ENCODE peak calls at places on chromosome 18, in four cellular contexts. D is transverse colon, R is right lobe of liver, M is uterus. G is an unnamed sample. For H3K9me3, the result is how much of the 10 kb centered on the place peaks cover.

GRCh38 chr18:76252880-76253279 is 242.2 kb downstream of the ZNF516 start:
- DNase-seq in R (no peak), D (no peak), M (no peak), G (no peak)

GRCh38 chr18:55588001-55588875 is at the start of gene TCF4:
- DNase-seq in D (peak), R (peak), M (peak), G (peak)

GRCh38 chr18:47748093-47748796 is 182.2 kb downstream of the SMAD2 start:
- DNase-seq in M (no peak), D (no peak), R (no peak), G (no peak)

GRCh38 chr18:76518543-76519155 is 23.6 kb upstream of the ZNF516 start:
- DNase-seq in R (no peak), D (peak), M (peak), G (peak)

GRCh38 chr18:63969965-63970802 is at the start of gene SERPINB8:
- DNase-seq in D (peak), R (peak), M (peak), G (peak)

GRCh38 chr18:9150116-9150515 is 13.5 kb downstream of the ANKRD12 start:
- DNase-seq in M (no peak), D (no peak), R (no peak), G (no peak)

GRCh38 chr18:62018761-62019041 is 125.9 kb upstream of the RNF152 start:
- DNase-seq in M (no peak), R (no peak), D (no peak), G (no peak)

GRCh38 chr18:76345901-76346300 is 149.1 kb downstream of the ZNF516 start:
- DNase-seq in M (no peak), R (no peak), D (no peak), G (no peak)

GRCh38 chr18:37452015-37452414 is 113.6 kb downstream of the CELF4 start:
- DNase-seq in D (no peak), R (no peak), M (no peak), G (no peak)

GRCh38 chr18:62928316-62928715 is 213.0 kb downstream of the PHLPP1 start:
- DNase-seq in M (no peak), D (no peak), R (no peak), G (no peak)

GRCh38 chr18:77208969-77209368 is 40.7 kb upstream of the GALR1 start:
- DNase-seq in D (peak), M (no peak), R (no peak), G (no peak)

GRCh38 chr18:60350150-60350549 is 22.4 kb downstream of the MC4R start:
- DNase-seq in R (no peak), M (no peak), D (no peak), G (no peak)

GRCh38 chr18:35029770-35030169 is 11.4 kb upstream of the MAPRE2 start:
- DNase-seq in M (no peak), D (no peak), R (no peak), G (no peak)

GRCh38 chr18:76988015-76988826 is 144.4 kb downstream of the MBP start:
- DNase-seq in M (no peak), R (peak), D (no peak), G (peak)

GRCh38 chr18:616380-616995 is 19.7 kb downstream of the CLUL1 start:
- DNase-seq in D (no peak), R (no peak), M (no peak), G (no peak)

GRCh38 chr18:28269750-28270149 is 92.8 kb upstream of the CDH2 start:
- DNase-seq in R (no peak), D (no peak), M (no peak), G (no peak)

GRCh38 chr18:78814321-78814720 is 165.3 kb upstream of the SALL3 start:
- DNase-seq in M (no peak), D (no peak), R (no peak), G (no peak)
- H3K4me3 ChIP-seq in M (no peak), D (no peak), R (no peak), G (no peak)

GRCh38 chr18:58638446-58638845 is 9.6 kb upstream of the ALPK2 start:
- DNase-seq in D (no peak), M (no peak), R (no peak), G (no peak)

GRCh38 chr18:58639751-58640427 is 11.0 kb upstream of the ALPK2 start:
- DNase-seq in D (no peak), M (no peak), R (no peak), G (no peak)

GRCh38 chr18:58640891-58641610 is 12.2 kb upstream of the ALPK2 start:
- DNase-seq in R (no peak), M (no peak), D (no peak), G (no peak)

GRCh38 chr18:58639237-58639636 is 10.3 kb upstream of the ALPK2 start:
- DNase-seq in M (no peak), D (no peak), R (no peak), G (no peak)

DNA sequence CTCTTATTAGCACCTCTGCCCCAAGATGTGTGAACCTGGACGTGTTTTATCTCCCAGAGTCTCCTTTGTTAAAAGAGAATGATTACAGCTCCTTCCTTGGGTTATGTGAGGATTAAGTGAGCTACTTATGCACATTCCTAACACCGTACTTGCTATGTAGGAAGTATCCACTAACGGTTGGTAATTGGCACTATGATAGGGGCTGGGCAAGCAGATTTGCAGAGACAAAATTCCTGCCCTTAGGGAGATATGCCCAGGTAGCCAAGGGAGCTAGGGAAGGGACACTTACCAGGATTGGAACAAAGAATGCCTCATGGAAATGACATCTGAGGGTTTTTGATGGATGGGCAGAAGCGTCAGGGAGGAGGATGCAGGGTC is 11.5 kb upstream of the ALPK2 start:
- DNase-seq in D (no peak), R (no peak), M (no peak), G (no peak)
- H3K27ac ChIP-seq in D (no peak), R (no peak), M (no peak), G (no peak)

DNA sequence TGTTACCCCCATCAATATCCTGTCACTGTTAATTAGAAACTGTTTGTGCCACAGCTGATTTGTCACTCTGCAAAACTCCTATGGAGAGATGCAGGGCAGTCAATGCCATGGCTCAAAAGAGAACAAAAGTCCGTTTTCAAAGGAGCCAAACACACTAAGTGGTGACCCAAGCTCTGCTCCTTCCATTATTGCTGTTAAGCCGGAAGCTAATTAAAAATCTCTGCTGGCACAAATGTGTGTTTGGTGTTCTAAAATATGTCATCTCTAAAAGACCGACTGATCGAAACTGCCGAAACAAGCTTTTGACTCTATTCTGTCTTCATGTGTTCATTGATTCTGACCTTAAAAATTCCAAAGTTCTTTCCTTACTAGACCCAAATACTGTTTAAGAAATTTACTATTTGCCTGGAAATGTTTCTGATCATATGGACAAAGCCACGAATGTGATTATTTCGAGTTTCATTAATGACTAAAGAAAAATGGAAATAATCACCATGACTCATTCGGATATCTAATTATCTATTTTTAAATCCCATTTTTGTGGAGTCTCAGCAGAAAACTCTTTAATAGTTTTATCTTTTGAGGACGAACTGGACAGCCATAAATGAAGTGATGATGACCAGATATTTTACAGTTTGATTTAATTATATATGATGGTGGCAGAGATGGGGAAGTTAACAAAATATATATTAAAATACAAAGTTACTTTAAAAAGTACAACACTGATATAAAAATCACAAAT is 287.6 kb downstream of the SOCS6 start:
- DNase-seq in R (no peak), D (no peak), M (no peak), G (no peak)
- H3K9me3 ChIP-seq in R (under half), D (under half), M (under half), G (under half)

GRCh38 chr18:22465859-22466602 is 48.3 kb upstream of the CTAGE1 start:
- DNase-seq in M (peak), R (no peak), D (no peak), G (peak)
- H3K4me3 ChIP-seq in M (no peak), R (no peak), D (no peak), G (no peak)

GRCh38 chr18:57915241-57915640 is 112.1 kb upstream of the ATP8B1 start:
- DNase-seq in M (no peak), R (no peak), D (no peak), G (no peak)
- H3K27ac ChIP-seq in M (no peak), R (no peak), D (no peak), G (no peak)

GRCh38 chr18:73214970-73215369 is 347.2 kb upstream of the NETO1 start:
- DNase-seq in M (no peak), R (no peak), D (no peak), G (no peak)
- H3K9me3 ChIP-seq in M (under half), R (under half), D (under half), G (under half)

DNA sequence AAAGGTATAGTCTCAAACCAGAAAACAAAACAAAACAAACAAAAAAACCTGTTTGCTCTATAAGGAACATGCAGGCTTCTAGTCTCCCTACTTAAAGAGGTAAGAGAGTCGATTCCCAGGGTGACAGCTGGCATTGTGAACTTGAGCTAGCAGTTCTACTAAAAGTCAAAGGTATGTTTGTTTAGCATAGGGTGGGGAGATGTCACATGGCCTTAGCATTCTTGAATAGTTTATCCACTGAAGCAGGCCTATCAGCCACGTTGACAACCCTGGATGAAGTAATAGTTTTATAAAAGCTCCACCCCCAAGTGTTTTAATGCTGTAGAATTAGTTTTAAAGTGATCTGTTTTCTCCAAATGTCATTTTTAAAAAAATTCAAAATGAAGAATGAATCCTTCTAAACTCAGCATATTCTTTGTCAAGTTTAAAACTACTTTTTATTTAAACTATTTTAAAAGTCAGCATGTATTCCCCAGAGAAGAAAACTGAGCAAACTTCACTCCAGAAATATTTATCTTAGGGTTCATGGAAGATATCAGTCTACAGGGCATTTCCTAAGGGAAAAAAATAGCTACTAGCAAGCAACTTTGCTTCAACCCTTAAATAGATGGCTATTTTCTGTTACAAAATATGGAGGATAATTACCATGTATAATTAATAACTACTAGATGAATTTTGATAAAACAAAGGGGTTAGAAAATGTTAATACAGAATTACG is 1.7 kb downstream of the MYOM1 start:
- DNase-seq in M (no peak), D (peak), R (no peak), G (no peak)
- H3K4me3 ChIP-seq in M (no peak), D (peak), R (peak), G (peak)

GRCh38 chr18:10771053-10771709 is 245.4 kb downstream of the NAPG start:
- DNase-seq in M (no peak), D (no peak), R (no peak), G (no peak)

GRCh38 chr18:10768221-10768620 is 242.4 kb downstream of the NAPG start:
- DNase-seq in M (no peak), D (no peak), R (no peak), G (no peak)

GRCh38 chr18:10767658-10768057 is 241.8 kb downstream of the NAPG start:
- DNase-seq in R (no peak), M (no peak), D (no peak), G (no peak)

DNA sequence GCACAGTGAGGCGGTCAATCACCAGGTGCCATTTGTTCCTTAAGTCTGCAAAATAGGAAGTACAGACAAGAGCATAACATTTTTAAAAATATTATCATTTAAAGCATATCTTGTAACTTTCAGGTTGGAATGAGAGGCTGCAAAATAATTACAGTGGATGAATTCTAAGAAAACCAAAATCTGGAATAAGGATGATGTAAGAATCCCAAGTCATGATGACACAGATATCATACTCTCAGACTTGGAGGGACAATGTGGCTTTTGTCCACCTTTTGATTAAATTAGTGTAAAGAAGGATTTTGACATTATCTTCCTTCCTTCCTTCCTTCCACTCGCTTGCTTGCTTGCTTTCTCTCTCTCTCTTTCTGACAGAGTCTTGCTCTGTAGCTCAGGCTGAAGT is 244.4 kb downstream of the NAPG start:
- DNase-seq in M (no peak), R (no peak), D (no peak), G (no peak)
- H3K27ac ChIP-seq in M (no peak), R (no peak), D (no peak), G (no peak)

GRCh38 chr18:46158498-46158897 is 54.3 kb downstream of the HAUS1 start:
- DNase-seq in D (no peak), R (no peak), M (no peak), G (no peak)

GRCh38 chr18:46155652-46156051 is 51.5 kb downstream of the HAUS1 start:
- DNase-seq in D (no peak), M (no peak), R (no peak), G (no peak)

GRCh38 chr18:46152808-46153617 is 48.8 kb downstream of the HAUS1 start:
- DNase-seq in M (no peak), D (no peak), R (no peak), G (no peak)

GRCh38 chr18:46156838-46157237 is 52.7 kb downstream of the HAUS1 start:
- DNase-seq in M (no peak), D (no peak), R (no peak), G (no peak)

GRCh38 chr18:46156124-46156745 is 52.0 kb downstream of the HAUS1 start:
- DNase-seq in D (no peak), R (no peak), M (no peak), G (no peak)
- H3K9me3 ChIP-seq in D (under half), R (under half), M (under half), G (under half)

GRCh38 chr18:23238651-23239349 is 103.5 kb downstream of the CABLES1 start:
- DNase-seq in M (no peak), R (no peak), D (no peak), G (no peak)
- H3K4me3 ChIP-seq in M (no peak), R (no peak), D (no peak), G (no peak)